ENCODE peak calls at places on chromosomes 4 and X, in seven cellular contexts. T is cardiac muscle cell, P is IMR-90, K is upper lobe of right lung, S is lung, R is Caco-2, Q is A549. I is an unnamed sample.

GRCh38 chr4:87806520-87806919 is 7.2 kb downstream of the IBSP start:
- DNase-seq in T (no peak), P (peak; percentile 52), K (no peak), S (no peak), R (no peak), Q (no peak), I (no peak)

GRCh38 chr4:9988349-9988748 is 32.9 kb downstream of the SLC2A9 start:
- DNase-seq in T (no peak), P (no peak), K (no peak), S (no peak), R (no peak), Q (no peak), I (no peak)

GRCh38 chr4:103415801-103416200 is 217.7 kb upstream of the CENPE start:
- DNase-seq in T (no peak), P (no peak), K (no peak), S (no peak), R (peak; percentile 42), Q (no peak), I (no peak)

GRCh38 chrX:42755820-42756219 is 22.1 kb downstream of the PPP1R2C start:
- DNase-seq in T (no peak), P (peak; percentile 42), K (no peak), S (peak; percentile 34), R (no peak), Q (peak; percentile 1), I (no peak)

GRCh38 chr4:176549161-176549865 is 229.5 kb downstream of the SPCS3 start:
- DNase-seq in T (no peak), P (peak; percentile 84), K (no peak), S (no peak), R (no peak), Q (no peak), I (no peak)

GRCh38 chr4:6120361-6120760 is 80.0 kb downstream of the JAKMIP1 start:
- DNase-seq in T (no peak), P (no peak), K (no peak), S (no peak), R (no peak), Q (no peak), I (no peak)

GRCh38 chr4:38663021-38663800 is 788 bp upstream of the KLF3 start:
- DNase-seq in T (peak; percentile 87), P (no peak), K (no peak), S (no peak), R (no peak), Q (peak; percentile 25), I (no peak)

GRCh38 chrX:150414228-150414627 is 51.1 kb downstream of the MAMLD1 start:
- DNase-seq in T (no peak), P (no peak), K (no peak), S (no peak), R (no peak), Q (no peak), I (no peak)

GRCh38 chr4:82593416-82593815 is 31.6 kb upstream of the TMEM150C start:
- DNase-seq in T (no peak), P (no peak), K (no peak), S (no peak), R (no peak), Q (no peak), I (peak; percentile 4)

GRCh38 chrX:107442914-107443527 is 6.4 kb upstream of the FRMPD3 start:
- DNase-seq in T (no peak), P (no peak), K (no peak), S (no peak), R (peak; percentile 21), Q (no peak), I (peak; percentile 26)

GRCh38 chrX:110108381-110108796 is 105.5 kb downstream of the TMEM164 start:
- DNase-seq in T (no peak), P (peak; percentile 36), K (no peak), S (peak; percentile 45), R (no peak), Q (no peak), I (no peak)

GRCh38 chr4:101175896-101176676 is 171.2 kb downstream of the PPP3CA start:
- DNase-seq in T (peak; percentile 21), P (no peak), K (no peak), S (no peak), R (no peak), Q (no peak), I (no peak)

GRCh38 chr4:101790521-101791188 is at the start of gene BANK1:
- DNase-seq in T (peak; percentile 73), P (peak; percentile 2), K (peak; percentile 86), S (peak; percentile 42), R (peak; percentile 84), Q (peak; percentile 41), I (peak; percentile 56)

GRCh38 chr4:7306021-7306420 is 113.7 kb downstream of the SORCS2 start:
- DNase-seq in T (no peak), P (no peak), K (no peak), S (no peak), R (no peak), Q (no peak), I (peak; percentile 37)

GRCh38 chr4:158315706-158316105 is 105.4 kb downstream of the TMEM144 start:
- DNase-seq in T (no peak), P (peak; percentile 92), K (no peak), S (no peak), R (no peak), Q (no peak), I (no peak)

GRCh38 chr4:110245567-110245966 is 47.2 kb upstream of the ELOVL6 start:
- DNase-seq in T (no peak), P (peak; percentile 49), K (no peak), S (no peak), R (no peak), Q (no peak), I (no peak)

GRCh38 chr4:7416745-7417432 is 17.8 kb downstream of the PSAPL1 start:
- DNase-seq in T (no peak), P (no peak), K (peak; percentile 26), S (no peak), R (no peak), Q (no peak), I (no peak)

GRCh38 chrX:39158801-39159657 is 357.8 kb downstream of the MID1IP1 start:
- DNase-seq in T (no peak), P (peak; percentile 11), K (peak; percentile 60), S (peak; percentile 27), R (no peak), Q (no peak), I (no peak)

GRCh38 chr4:21979196-21979595 is 30.6 kb upstream of the KCNIP4 start:
- DNase-seq in T (no peak), P (no peak), K (no peak), S (no peak), R (no peak), Q (no peak), I (no peak)

GRCh38 chrX:110992611-110993010 is 103.4 kb upstream of the PAK3 start:
- DNase-seq in T (peak; percentile 52), P (peak; percentile 13), K (no peak), S (no peak), R (peak; percentile 32), Q (peak; percentile 10), I (no peak)

GRCh38 chrX:45851434-45851991 is 650.8 kb upstream of the DIPK2B start:
- DNase-seq in T (peak; percentile 37), P (no peak), K (peak; percentile 71), S (no peak), R (peak; percentile 57), Q (peak; percentile 50), I (peak; percentile 53)

GRCh38 chr4:16597829-16598228 is 300.6 kb downstream of the LDB2 start:
- DNase-seq in T (no peak), P (peak; percentile 47), K (no peak), S (no peak), R (no peak), Q (no peak), I (no peak)

GRCh38 chr4:97525236-97525635 is 618.0 kb downstream of the STPG2 start:
- DNase-seq in T (no peak), P (no peak), K (no peak), S (no peak), R (no peak), Q (no peak), I (no peak)

GRCh38 chr4:7330811-7331681 is 103.7 kb downstream of the PSAPL1 start:
- DNase-seq in T (no peak), P (no peak), K (no peak), S (no peak), R (no peak), Q (no peak), I (no peak)

GRCh38 chr4:37438880-37439279 is 194.3 kb downstream of the NWD2 start:
- DNase-seq in T (no peak), P (no peak), K (no peak), S (no peak), R (no peak), Q (no peak), I (no peak)

GRCh38 chr4:30094866-30095265 is 625.3 kb upstream of the PCDH7 start:
- DNase-seq in T (no peak), P (peak; percentile 6), K (no peak), S (no peak), R (no peak), Q (no peak), I (no peak)

GRCh38 chrX:41090568-41091238 is 5.5 kb downstream of the USP9X start:
- DNase-seq in T (no peak), P (peak; percentile 35), K (no peak), S (no peak), R (peak; percentile 23), Q (no peak), I (no peak)
- H3K4me3 ChIP-seq in T (no peak overlapping the region), P (no peak overlapping the region), K (peak overlapping the region; percentile 11), S (no peak overlapping the region), R (no peak overlapping the region), Q (peak overlapping the region; percentile 28), I (no peak overlapping the region)

GRCh38 chr4:42398448-42399355 is 1.4 kb downstream of the SHISA3 start:
- DNase-seq in T (peak; percentile 49), P (no peak), K (no peak), S (no peak), R (no peak), Q (no peak), I (no peak)
- TF ChIP-seq CTCF in T (no peak), P (no peak), K (no peak), S (no peak), R (no peak), Q (no peak), I (no peak)

DNA sequence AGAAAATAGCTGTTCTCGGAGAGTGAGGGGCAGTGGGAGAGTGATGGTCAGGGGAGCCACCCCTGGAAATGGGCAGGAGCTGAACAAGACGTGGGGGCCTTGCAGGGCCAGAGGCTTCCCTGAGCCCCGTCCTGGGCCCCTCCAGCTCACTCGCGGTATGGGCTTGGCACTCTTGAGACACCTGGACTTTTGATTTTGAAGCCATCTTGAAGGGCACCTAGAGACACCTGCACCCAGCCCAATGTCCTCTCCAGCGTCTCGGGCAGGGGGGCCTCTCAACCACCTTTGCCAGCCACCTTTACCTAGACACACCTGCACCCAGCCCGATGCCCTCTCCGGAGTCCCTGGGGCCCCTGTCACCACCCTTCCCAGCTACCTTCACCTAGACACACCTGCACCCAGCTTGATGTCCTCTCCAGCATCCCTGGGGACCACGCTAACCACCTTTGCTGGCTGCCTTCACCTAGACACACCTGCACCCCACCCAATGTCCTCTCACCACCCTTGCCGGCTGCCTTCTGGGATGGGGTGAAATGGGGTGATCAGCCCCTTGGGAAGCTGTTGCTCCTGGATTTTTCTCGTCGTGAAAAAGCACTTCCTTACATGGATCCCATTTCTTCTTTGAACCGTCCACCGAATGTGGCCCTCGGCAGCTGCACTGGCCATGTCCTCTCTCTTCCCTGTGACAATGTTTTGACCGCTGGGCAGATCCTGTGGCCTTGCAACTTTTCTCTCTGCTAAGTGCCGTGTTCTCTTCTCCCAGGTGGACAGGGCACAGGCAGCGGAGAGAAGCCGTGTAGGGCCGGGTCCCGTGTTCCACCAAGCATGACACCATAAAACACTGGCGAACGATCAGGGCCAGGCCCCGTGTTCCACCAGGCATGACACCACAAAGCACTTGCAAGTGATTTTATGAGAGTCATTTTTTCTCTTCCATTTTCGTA is 47.5 kb downstream of the CPZ start:
- DNase-seq in T (no peak), P (no peak), K (peak; percentile 48), S (no peak), R (no peak), Q (no peak), I (no peak)
- H3K9me3 ChIP-seq in T (no peaks in the 10 kb centered on the region), P (no peaks in the 10 kb centered on the region), K (no peaks in the 10 kb centered on the region), S (no peaks in the 10 kb centered on the region), R (no peaks in the 10 kb centered on the region), Q (no peaks in the 10 kb centered on the region), I (no peaks in the 10 kb centered on the region)

GRCh38 chrX:103384672-103385071 is 8.3 kb downstream of the BEX3 start:
- DNase-seq in T (no peak), P (no peak), K (no peak), S (no peak), R (no peak), Q (no peak), I (no peak)
- H3K4me3 ChIP-seq in T (no peak overlapping the region), P (no peak overlapping the region), K (no peak overlapping the region), S (no peak overlapping the region), R (no peak overlapping the region), Q (no peak overlapping the region), I (no peak overlapping the region)

I was measured in mucosa of descending colon.